ENCODE peak calls at places on chromosomes 2 and 18, in seven cellular contexts. L, W, M, I, Z, X and B are unnamed samples.

GRCh38 chr2:217520361-217521010 is 482.3 kb downstream of the TNS1 start:
- DNase-seq in L (no peak), Z (no peak), W (no peak), M (no peak), I (no peak), X (no peak), B (no peak)

GRCh38 chr2:205731521-205731965 is 49.2 kb downstream of the NRP2 start:
- DNase-seq in X (no peak), I (no peak), Z (no peak), W (no peak), M (no peak), L (no peak), B (peak)

GRCh38 chr18:74281011-74281638 is 10.6 kb downstream of the CYB5A start:
- DNase-seq in L (no peak), I (no peak), X (no peak), W (no peak), Z (no peak), M (peak), B (peak)

GRCh38 chr2:109129921-109130725 is 1.1 kb downstream of the SH3RF3 start:
- DNase-seq in M (no peak), X (no peak), Z (no peak), L (no peak), W (peak), I (peak), B (no peak)

GRCh38 chr2:228417526-228417925 is 236.0 kb upstream of the SPHKAP start:
- DNase-seq in Z (no peak), W (no peak), M (no peak), L (no peak), X (no peak), I (no peak), B (no peak)

GRCh38 chr2:241613018-241613780 is 23.8 kb downstream of the THAP4 start:
- DNase-seq in X (no peak), M (no peak), W (peak), I (peak), Z (no peak), L (no peak), B (no peak)

GRCh38 chr2:215531284-215531683 is 95.4 kb upstream of the FN1 start:
- DNase-seq in M (no peak), W (no peak), L (no peak), I (no peak), X (no peak), Z (no peak), B (no peak)

GRCh38 chr2:127407091-127407490 is 11.1 kb upstream of the PROC start:
- DNase-seq in M (no peak), W (peak), Z (no peak), X (no peak), L (no peak), I (no peak), B (peak)

GRCh38 chr2:200397785-200398184 is 91.3 kb downstream of the SPATS2L start:
- DNase-seq in Z (no peak), L (no peak), M (no peak), W (no peak), I (no peak), X (no peak), B (no peak)
- TF ChIP-seq CTCF in Z (no peak), L (no peak), M (no peak), W (no peak), I (no peak), X (peak), B (no peak)

GRCh38 chr18:21241224-21242131 is 554 bp upstream of the GREB1L start:
- DNase-seq in X (no peak), Z (no peak), W (peak), M (peak), I (no peak), L (peak), B (no peak)

GRCh38 chr18:21243041-21243431 is 1.0 kb downstream of the GREB1L start:
- DNase-seq in Z (no peak), W (peak), I (no peak), M (peak), X (no peak), L (no peak), B (no peak)

GRCh38 chr18:21242141-21243040 is at the start of gene GREB1L:
- DNase-seq in L (peak), I (no peak), Z (peak), W (peak), X (peak), M (peak), B (peak)
- TF ChIP-seq CTCF in L (no peak), I (no peak), Z (no peak), W (no peak), X (peak), M (peak), B (no peak)

DNA sequence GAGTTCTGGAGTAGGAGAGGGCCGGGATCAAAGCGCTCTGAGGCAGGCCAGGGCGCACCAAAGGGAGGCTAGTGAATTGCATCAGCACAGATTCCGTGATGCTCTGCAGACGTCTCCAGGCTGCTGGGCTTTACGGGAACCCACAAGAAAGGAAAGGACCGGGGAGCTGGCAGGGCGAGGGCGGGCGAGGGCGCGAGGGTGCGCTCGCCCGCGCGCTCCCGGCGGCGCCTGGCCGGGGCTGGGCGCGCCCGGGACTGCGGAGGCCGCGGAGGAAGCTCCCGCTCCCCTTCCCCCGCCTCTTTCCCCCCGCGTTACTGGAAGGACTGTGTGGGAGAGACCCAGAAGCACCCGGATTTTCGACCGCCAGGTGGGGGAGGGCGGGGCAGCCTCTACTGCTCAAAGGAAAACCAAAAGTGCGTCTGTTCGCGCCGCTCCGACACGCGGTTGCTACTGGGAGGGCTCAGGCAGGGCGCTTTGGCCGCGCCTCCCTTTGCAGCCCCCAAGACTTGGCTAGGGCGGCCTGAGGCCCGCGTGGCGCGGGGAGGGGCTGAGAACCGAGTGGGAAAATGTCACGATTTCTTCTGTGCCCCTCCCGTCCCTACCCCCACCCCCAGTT is 2.3 kb upstream of the FOSL2 start:
- DNase-seq in M (peak), L (peak), Z (peak), X (peak), I (peak), W (peak), B (peak)
- TF ChIP-seq CTCF in M (no peak), L (no peak), Z (peak), X (no peak), I (no peak), W (no peak), B (no peak)

GRCh38 chr2:174486614-174487535 is at the start of gene GPR155:
- DNase-seq in Z (peak), L (peak), W (peak), M (peak), I (peak), X (peak), B (peak)
- TF ChIP-seq CTCF in Z (peak), L (no peak), W (no peak), M (no peak), I (no peak), X (no peak), B (no peak)

DNA sequence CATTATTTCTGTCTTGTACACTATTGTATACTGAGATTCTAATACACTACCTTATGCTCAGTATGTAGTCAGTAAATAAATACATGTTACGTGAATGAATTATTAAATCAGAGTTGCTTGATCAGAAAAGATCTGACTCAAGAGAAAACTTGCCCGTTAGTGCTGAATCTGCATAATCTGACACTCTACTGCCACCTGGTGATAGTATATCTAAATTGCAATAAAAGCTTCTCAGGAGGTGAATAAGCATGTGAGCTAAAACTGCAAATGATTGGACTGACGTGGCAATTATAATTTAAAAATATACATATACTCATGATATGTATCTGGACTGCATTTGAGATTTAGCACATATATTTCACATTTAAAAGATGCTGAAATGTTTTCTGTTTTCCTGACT is 70.4 kb downstream of the KIAA1328 start:
- DNase-seq in I (no peak), L (no peak), M (no peak), X (peak), W (no peak), Z (no peak), B (no peak)
- TF ChIP-seq CTCF in I (no peak), L (no peak), M (peak), X (peak), W (no peak), Z (peak), B (peak)

GRCh38 chr18:13800505-13801259 is 23.3 kb upstream of the MC5R start:
- DNase-seq in M (peak), Z (peak), L (peak), W (peak), X (peak), I (peak), B (peak)
- TF ChIP-seq CTCF in M (no peak), Z (peak), L (no peak), W (no peak), X (peak), I (no peak), B (peak)

DNA sequence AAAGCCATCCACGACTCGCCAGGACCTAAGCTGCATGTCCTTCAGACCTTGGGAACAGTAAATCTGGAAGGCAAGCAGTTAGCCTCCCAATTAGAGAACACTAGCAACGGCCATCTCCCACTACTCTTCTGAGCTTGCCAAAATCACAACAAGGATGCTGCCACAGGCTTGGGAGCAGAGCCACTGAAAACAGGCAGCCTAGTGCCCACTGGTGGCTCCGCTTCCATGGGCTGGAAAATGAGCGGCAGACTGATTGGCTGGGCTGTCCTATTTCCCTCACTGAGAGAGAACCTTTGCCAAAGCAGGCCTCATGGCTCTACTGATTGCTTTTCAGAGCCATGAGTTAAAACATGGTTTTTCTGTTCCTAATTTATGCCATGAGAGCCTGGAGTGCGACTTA is 153.0 kb upstream of the NT5C1B start:
- DNase-seq in Z (no peak), I (no peak), W (peak), X (no peak), L (no peak), M (no peak), B (no peak)
- TF ChIP-seq CTCF in Z (no peak), I (no peak), W (no peak), X (no peak), L (no peak), M (no peak), B (no peak)

GRCh38 chr2:146701183-146701582 is 1143.6 kb upstream of the ACVR2A start:
- DNase-seq in L (no peak), X (no peak), W (no peak), M (no peak), I (no peak), Z (no peak), B (no peak)
- TF ChIP-seq CTCF in L (no peak), X (peak), W (no peak), M (no peak), I (no peak), Z (peak), B (no peak)

DNA sequence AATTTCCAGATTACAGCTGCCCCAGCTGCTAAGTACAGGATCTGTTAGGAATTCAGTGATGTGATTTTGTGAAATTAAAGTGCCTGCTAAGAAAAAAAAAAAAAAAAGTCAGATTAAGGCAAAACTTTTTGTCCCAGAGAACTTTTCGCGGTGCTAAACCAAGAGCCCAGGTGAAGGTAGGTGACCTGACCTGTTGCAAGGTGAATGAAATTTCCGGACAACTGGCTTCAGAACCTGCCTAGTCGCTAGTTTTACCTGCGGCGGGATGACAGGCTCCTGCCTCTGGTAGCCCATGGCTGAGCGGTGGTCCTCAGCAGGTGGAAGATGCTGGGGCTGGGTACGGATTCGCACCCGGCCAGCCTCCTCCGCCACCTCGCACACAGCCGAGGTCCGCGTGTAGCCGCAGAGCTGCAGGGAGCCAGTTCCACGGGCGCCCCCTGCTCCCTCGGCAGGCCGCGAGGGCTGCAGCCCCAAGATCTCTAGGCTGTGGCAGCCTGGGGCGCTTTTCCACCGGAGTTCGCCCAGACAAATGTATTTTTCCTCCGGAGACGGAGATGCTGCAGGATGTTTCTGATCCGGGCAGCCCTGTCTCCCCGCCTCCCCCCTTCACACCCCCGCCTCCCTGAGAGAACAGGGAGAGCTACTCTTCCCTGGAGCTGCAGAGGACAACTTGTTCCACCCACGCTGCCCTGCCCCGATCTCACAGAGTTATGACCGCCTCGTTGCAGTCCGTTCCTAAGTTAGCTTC is at the start of gene SLC38A11:
- DNase-seq in L (peak), M (peak), I (peak), W (peak), Z (no peak), X (no peak), B (no peak)
- TF ChIP-seq CTCF in L (no peak), M (no peak), I (no peak), W (no peak), Z (no peak), X (no peak), B (no peak)